ENCODE peak calls at places on chromosomes 3 and 15, in five cellular contexts. N is T-helper 1 cell; D is activated CD8-positive, alpha-beta memory T cell treated with anti-CD3 and anti-CD28 coated beads for 24 hours; E is naive thymus-derived CD8-positive, alpha-beta T cell; T is heart right ventricle. W is an unnamed sample.

GRCh38 chr15:75589071-75589470 is 10.0 kb upstream of the PTPN9 start:
- DNase-seq in N (no peak), D (no peak), E (no peak), T (no peak), W (no peak)

GRCh38 chr3:97815149-97815917 is 6.5 kb upstream of the CRYBG3 start:
- DNase-seq in N (no peak), D (no peak), E (no peak), T (no peak), W (no peak)

GRCh38 chr15:67948215-67948614 is 105.9 kb upstream of the PIAS1 start:
- DNase-seq in N (no peak), D (no peak), E (no peak), T (no peak), W (no peak)

GRCh38 chr3:62164196-62164595 is 209.2 kb downstream of the FEZF2 start:
- DNase-seq in N (no peak), D (no peak), E (no peak), T (no peak), W (no peak)

GRCh38 chr3:26293351-26293750 is 329.2 kb upstream of the LRRC3B start:
- DNase-seq in N (no peak), D (no peak), E (no peak), T (no peak), W (no peak)

GRCh38 chr15:31499953-31500808 is 173.5 kb downstream of the KLF13 start:
- DNase-seq in N (no peak), D (peak), E (no peak), T (no peak), W (no peak)

GRCh38 chr3:18189651-18190050 is 235.5 kb downstream of the SATB1 start:
- DNase-seq in N (no peak), D (no peak), E (no peak), T (no peak), W (no peak)

GRCh38 chr15:31164573-31164912 is 63.0 kb upstream of the TRPM1 start:
- DNase-seq in N (no peak), D (no peak), E (no peak), T (no peak), W (no peak)

GRCh38 chr3:42043116-42043796 is 47.9 kb upstream of the TRAK1 start:
- DNase-seq in N (no peak), D (no peak), E (no peak), T (peak), W (no peak)

GRCh38 chr3:183493296-183494045 is 62.0 kb downstream of the KLHL6 start:
- DNase-seq in N (no peak), D (peak), E (no peak), T (no peak), W (no peak)

GRCh38 chr15:49423021-49423420 is at the start of gene FGF7:
- DNase-seq in N (no peak), D (no peak), E (no peak), T (no peak), W (no peak)

GRCh38 chr3:27861047-27862036 is 139.2 kb upstream of the EOMES start:
- DNase-seq in N (no peak), D (no peak), E (no peak), T (no peak), W (no peak)

GRCh38 chr3:39531066-39531465 is 63.6 kb downstream of the MOBP start:
- DNase-seq in N (no peak), D (no peak), E (no peak), T (no peak), W (no peak)

GRCh38 chr3:16176391-16177030 is 2.0 kb downstream of the GALNT15 start:
- DNase-seq in N (no peak), D (no peak), E (no peak), T (no peak), W (no peak)

GRCh38 chr15:58016776-58017175 is 48.7 kb downstream of the ALDH1A2 start:
- DNase-seq in N (no peak), D (no peak), E (no peak), T (no peak), W (no peak)

GRCh38 chr15:95162967-95163531 is 931.7 kb downstream of the MCTP2 start:
- DNase-seq in N (no peak), D (no peak), E (no peak), T (no peak), W (no peak)

GRCh38 chr15:77784361-77785292 is 151.9 kb upstream of the LINGO1 start:
- DNase-seq in N (no peak), D (no peak), E (no peak), T (no peak), W (no peak)

GRCh38 chr3:117750674-117751073 is 1041.1 kb downstream of the TUSC7 start:
- DNase-seq in N (no peak), D (no peak), E (no peak), T (no peak), W (no peak)

GRCh38 chr15:85312486-85312885 is 67.9 kb upstream of the AKAP13 start:
- DNase-seq in N (no peak), D (no peak), E (no peak), T (no peak), W (no peak)

GRCh38 chr15:94269954-94270353 is 38.6 kb downstream of the MCTP2 start:
- DNase-seq in N (no peak), D (no peak), E (no peak), T (no peak), W (no peak)

GRCh38 chr3:50417637-50418033 is 58.3 kb upstream of the TMEM115 start:
- DNase-seq in N (no peak), D (no peak), E (no peak), T (no peak), W (no peak)